ENCODE peak calls at places on chromosomes 16 and 17, in nine cellular contexts. M, J, K, W, O, S, X, G and B are unnamed samples.

GRCh38 chr16:73191111-73192046 is 143.5 kb upstream of the ZFHX3 start:
- DNase-seq in M (no peak), J (no peak), K (no peak), W (no peak), O (no peak), S (no peak), X (no peak), G (no peak), B (no peak)

GRCh38 chr17:74962622-74963394 is 9.8 kb downstream of the HID1 start:
- DNase-seq in M (no peak), J (no peak), K (no peak), W (no peak), O (no peak), S (no peak), X (no peak), G (no peak), B (no peak)

GRCh38 chr16:65572156-65572555 is 450.3 kb upstream of the CDH11 start:
- DNase-seq in M (no peak), J (no peak), K (no peak), W (peak), O (no peak), S (peak), X (no peak), G (no peak), B (peak)

GRCh38 chr17:13792314-13792713 is 190.6 kb upstream of the HS3ST3A1 start:
- DNase-seq in M (no peak), J (no peak), K (no peak), W (no peak), O (no peak), S (peak), X (no peak), G (no peak), B (no peak)

GRCh38 chr16:21156767-21157467 is 1.6 kb upstream of the LDAF1 start:
- DNase-seq in M (peak), J (no peak), K (peak), W (peak), O (no peak), S (peak), X (no peak), G (peak), B (peak)

GRCh38 chr17:7563115-7563869 is 1.6 kb downstream of the SENP3 start:
- DNase-seq in M (no peak), J (no peak), K (no peak), W (no peak), O (no peak), S (no peak), X (no peak), G (no peak), B (no peak)

GRCh38 chr16:56525154-56525720 is 5.4 kb upstream of the BBS2 start:
- DNase-seq in M (no peak), J (no peak), K (no peak), W (no peak), O (no peak), S (peak), X (no peak), G (no peak), B (no peak)

GRCh38 chr16:48075398-48075797 is 80.4 kb downstream of the ABCC12 start:
- DNase-seq in M (no peak), J (no peak), K (no peak), W (peak), O (no peak), S (peak), X (no peak), G (no peak), B (no peak)

GRCh38 chr17:44069974-44070454 is 521 bp upstream of the G6PC3 start:
- DNase-seq in M (no peak), J (no peak), K (no peak), W (peak), O (no peak), S (peak), X (no peak), G (no peak), B (peak)

GRCh38 chr16:75565640-75566039 is 539 bp upstream of the GABARAPL2 start:
- DNase-seq in M (no peak), J (no peak), K (no peak), W (no peak), O (no peak), S (no peak), X (no peak), G (no peak), B (no peak)

GRCh38 chr17:75835315-75835987 is 8.8 kb downstream of the UNC13D start:
- DNase-seq in M (no peak), J (no peak), K (no peak), W (no peak), O (no peak), S (no peak), X (no peak), G (no peak), B (no peak)

GRCh38 chr17:81647640-81648012 is 8.7 kb downstream of the PDE6G start:
- DNase-seq in M (no peak), J (no peak), K (no peak), W (no peak), O (no peak), S (no peak), X (no peak), G (peak), B (no peak)